ENCODE peak calls at places on chromosomes 12 and 14, in five cellular contexts. T is GM12878, B is HepG2, X is HCT116, F is H1. D is an unnamed sample.

GRCh38 chr14:23147676-23148075 is 28.6 kb upstream of the CEBPE start:
- DNase-seq in T (no peak), B (no peak), X (no peak), F (no peak), D (no peak)

GRCh38 chr12:65609359-65609771 is 214.9 kb upstream of the HMGA2 start:
- DNase-seq in T (no peak), B (no peak), X (peak), F (no peak), D (no peak)

GRCh38 chr12:123151679-123152454 is 977 bp upstream of the PITPNM2 start:
- DNase-seq in T (no peak), B (no peak), X (no peak), F (no peak), D (no peak)

GRCh38 chr12:120856980-120857379 is 47.2 kb downstream of the SPPL3 start:
- DNase-seq in T (no peak), B (no peak), X (peak), F (no peak), D (no peak)

GRCh38 chr12:42474391-42474790 is 115.2 kb downstream of the PRICKLE1 start:
- DNase-seq in T (no peak), B (no peak), X (peak), F (no peak), D (no peak)

GRCh38 chr14:57078054-57078453 is 190.7 kb downstream of the EXOC5 start:
- DNase-seq in T (no peak), B (no peak), X (no peak), F (no peak), D (no peak)

GRCh38 chr12:30278401-30278800 is 417.3 kb downstream of the IPO8 start:
- DNase-seq in T (no peak), B (no peak), X (no peak), F (no peak), D (no peak)

GRCh38 chr14:90424075-90424474 is 27.2 kb downstream of the CALM1 start:
- DNase-seq in T (no peak), B (no peak), X (no peak), F (no peak), D (no peak)

GRCh38 chr12:30695327-30696102 is at the start of gene IPO8:
- DNase-seq in T (peak), B (peak), X (peak), F (peak), D (peak)

GRCh38 chr14:88682495-88683114 is 110.1 kb downstream of the EML5 start:
- DNase-seq in T (no peak), B (no peak), X (no peak), F (no peak), D (no peak)

GRCh38 chr12:121872546-121873223 is 14.0 kb upstream of the HPD start:
- DNase-seq in T (no peak), B (no peak), X (no peak), F (no peak), D (no peak)

GRCh38 chr12:92735131-92735721 is 32.4 kb downstream of the PLEKHG7 start:
- DNase-seq in T (no peak), B (no peak), X (no peak), F (no peak), D (peak)

GRCh38 chr12:110170535-110171185 is 46.5 kb downstream of the IFT81 start:
- DNase-seq in T (no peak), B (no peak), X (no peak), F (no peak), D (no peak)

GRCh38 chr12:47079365-47079893 is at the start of gene PCED1B:
- DNase-seq in T (no peak), B (peak), X (no peak), F (peak), D (no peak)
- TF ChIP-seq POLR2AphosphoS5 in T (no peak), B (no peak), X (no peak), F (no peak), D (no peak)

GRCh38 chr12:32755654-32756475 is at the start of gene YARS2:
- DNase-seq in T (peak), B (peak), X (peak), F (peak), D (peak)

GRCh38 chr12:32755051-32755653 is 545 bp downstream of the YARS2 start:
- DNase-seq in T (peak), B (peak), X (peak), F (peak), D (no peak)

GRCh38 chr12:32753605-32754004 is 2.1 kb downstream of the YARS2 start:
- DNase-seq in T (no peak), B (no peak), X (no peak), F (no peak), D (no peak)

GRCh38 chr12:32756476-32757158 is 920 bp upstream of the YARS2 start:
- DNase-seq in T (no peak), B (no peak), X (no peak), F (no peak), D (no peak)

DNA sequence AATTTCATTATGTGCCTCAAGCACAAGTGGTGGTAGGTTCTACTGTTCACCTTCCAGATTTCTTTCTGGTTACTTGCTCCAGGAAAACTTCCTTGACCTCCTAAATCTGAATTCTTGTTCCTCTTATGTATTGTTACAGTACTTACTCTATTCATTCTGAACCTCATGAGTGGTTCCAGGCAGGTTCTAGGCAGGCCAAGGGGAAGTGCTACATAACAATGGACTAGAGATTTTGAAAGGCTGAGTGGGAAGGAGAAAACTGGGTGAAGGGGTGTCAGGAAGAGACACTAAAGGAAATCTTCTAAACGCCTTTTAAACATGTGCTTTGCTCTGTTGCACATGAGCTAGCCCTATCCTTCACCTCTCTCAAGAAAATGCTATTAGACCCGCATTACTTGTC is 1.6 kb downstream of the YARS2 start:
- DNase-seq in T (no peak), B (no peak), X (no peak), F (no peak), D (no peak)
- H3K9ac ChIP-seq in T (peak), B (peak), X (peak), F (no peak), D (peak)

DNA sequence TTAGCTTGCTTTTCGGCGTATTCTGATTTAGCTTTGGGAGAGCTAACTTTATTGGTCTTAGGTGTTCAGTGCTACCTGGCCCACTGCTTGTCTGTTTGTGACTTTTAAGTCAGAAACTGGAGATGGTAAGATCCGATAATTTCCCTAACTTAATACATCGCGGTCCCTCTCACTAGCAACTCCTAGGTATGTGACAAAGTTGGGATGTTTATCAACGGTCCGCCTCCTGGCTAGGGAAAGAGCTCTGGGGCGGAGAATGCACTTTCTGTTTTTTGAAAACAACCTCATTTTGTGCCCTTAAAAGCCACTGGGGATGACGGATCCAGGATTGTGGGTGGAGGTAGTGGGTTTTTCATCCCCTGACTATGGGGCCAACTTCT is 1.2 kb downstream of the CDKN1B start:
- DNase-seq in T (no peak), B (no peak), X (no peak), F (no peak), D (no peak)
- TF ChIP-seq POLR2AphosphoS5 in T (no peak), B (no peak), X (no peak), F (no peak), D (no peak)

GRCh38 chr12:113468365-113469223 is 3.1 kb downstream of the LHX5 start:
- DNase-seq in T (no peak), B (no peak), X (no peak), F (peak), D (no peak)

GRCh38 chr12:113467154-113467513 is 4.5 kb downstream of the LHX5 start:
- DNase-seq in T (no peak), B (no peak), X (no peak), F (peak), D (no peak)

GRCh38 chr12:113469224-113469652 is 2.4 kb downstream of the LHX5 start:
- DNase-seq in T (no peak), B (no peak), X (no peak), F (no peak), D (no peak)

GRCh38 chr12:113466770-113467153 is 4.9 kb downstream of the LHX5 start:
- DNase-seq in T (no peak), B (no peak), X (no peak), F (no peak), D (no peak)

GRCh38 chr12:113467514-113468364 is 3.9 kb downstream of the LHX5 start:
- DNase-seq in T (no peak), B (no peak), X (no peak), F (peak), D (no peak)
- H3K9ac ChIP-seq in T (no peak), B (no peak), X (peak), F (no peak), D (no peak)

GRCh38 chr12:52049286-52049685 is 2.0 kb upstream of the NR4A1 start:
- DNase-seq in T (no peak), B (no peak), X (no peak), F (no peak), D (no peak)

GRCh38 chr12:52052471-52053186 is 1.4 kb downstream of the NR4A1 start:
- DNase-seq in T (no peak), B (no peak), X (no peak), F (no peak), D (no peak)

GRCh38 chr12:52050116-52050770 is 999 bp upstream of the NR4A1 start:
- DNase-seq in T (no peak), B (no peak), X (no peak), F (peak), D (no peak)

GRCh38 chr12:52049688-52050087 is 1.6 kb upstream of the NR4A1 start:
- DNase-seq in T (no peak), B (no peak), X (no peak), F (no peak), D (no peak)

GRCh38 chr12:52050771-52051541 is at the start of gene NR4A1:
- DNase-seq in T (peak), B (peak), X (peak), F (peak), D (no peak)
- TF ChIP-seq POLR2AphosphoS5 in T (peak), B (peak), X (peak), F (no peak), D (peak)

GRCh38 chr14:61747342-61747741 is 14.9 kb upstream of the SNAPC1 start:
- DNase-seq in T (no peak), B (no peak), X (no peak), F (no peak), D (no peak)
- H3K9ac ChIP-seq in T (peak), B (no peak), X (no peak), F (no peak), D (no peak)

DNA sequence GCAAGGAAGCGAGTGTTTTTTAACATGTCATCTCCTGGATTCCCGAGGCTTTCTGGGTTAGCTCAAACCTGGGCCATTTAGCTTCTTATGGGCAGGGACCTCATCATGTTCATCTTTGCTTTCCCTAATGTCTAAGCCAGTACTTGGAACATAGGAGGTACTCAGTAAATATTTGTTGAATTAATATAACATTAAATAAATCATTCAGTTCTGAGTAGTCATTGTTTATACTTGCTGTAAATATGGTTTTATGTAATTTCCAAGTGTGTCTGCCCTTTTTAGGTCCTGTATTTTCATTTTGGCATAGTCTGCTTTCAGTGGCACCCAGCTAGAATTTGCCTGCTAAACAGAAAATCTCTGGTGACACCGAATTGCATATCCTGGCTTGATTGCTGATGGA is 344.5 kb downstream of the ZFP36L1 start:
- DNase-seq in T (no peak), B (no peak), X (no peak), F (no peak), D (no peak)
- TF ChIP-seq POLR2AphosphoS5 in T (no peak), B (no peak), X (no peak), F (no peak), D (no peak)

D was measured in SK-N-MC.